ENCODE peak calls at places on chromosomes 11 and 22, in nine cellular contexts. One of them, this sample, is unnamed.
A peak's percentile ranks its signal among the peaks of the same experiment; 100 is the strongest.

GRCh38 chr22:39174498-39175120 is 22.1 kb upstream of the CBX7 start:
- DNase-seq in BJ: peak; percentile 70
- DNase-seq in fibroblast of lung: peak; percentile 87
- DNase-seq in foreskin fibroblast: peak; percentile 89
- DNase-seq in HAP-1: peak; percentile 91
- DNase-seq in body of pancreas: peak; percentile 64
- DNase-seq in transverse colon: peak; percentile 70
- DNase-seq in fibroblast of the aortic adventitia: peak; percentile 69
- DNase-seq in brain microvascular endothelial cell: peak; percentile 91
- DNase-seq in this sample: peak; percentile 84

GRCh38 chr11:72283947-72284346 is 40.0 kb upstream of the PHOX2A start:
- DNase-seq in fibroblast of the aortic adventitia: no peak
- DNase-seq in body of pancreas: no peak
- DNase-seq in HAP-1: no peak
- DNase-seq in brain microvascular endothelial cell: no peak
- DNase-seq in BJ: no peak
- DNase-seq in foreskin fibroblast: no peak
- DNase-seq in fibroblast of lung: no peak
- DNase-seq in transverse colon: no peak
- DNase-seq in this sample: no peak

GRCh38 chr11:120526241-120526640 is 14.7 kb downstream of the GRIK4 start:
- DNase-seq in transverse colon: no peak
- DNase-seq in HAP-1: no peak
- DNase-seq in body of pancreas: no peak
- DNase-seq in fibroblast of lung: no peak
- DNase-seq in brain microvascular endothelial cell: no peak
- DNase-seq in fibroblast of the aortic adventitia: no peak
- DNase-seq in foreskin fibroblast: no peak
- DNase-seq in BJ: no peak
- DNase-seq in this sample: no peak

GRCh38 chr11:117199061-117199915 is at the start of gene TAGLN:
- DNase-seq in transverse colon: peak; percentile 76
- DNase-seq in fibroblast of lung: peak; percentile 90
- DNase-seq in HAP-1: no peak
- DNase-seq in fibroblast of the aortic adventitia: peak; percentile 92
- DNase-seq in body of pancreas: peak; percentile 47
- DNase-seq in brain microvascular endothelial cell: peak; percentile 97
- DNase-seq in foreskin fibroblast: peak; percentile 89
- DNase-seq in BJ: peak; percentile 86
- DNase-seq in this sample: no peak

GRCh38 chr11:116862951-116863350 is 25.5 kb upstream of the APOA1 start:
- DNase-seq in foreskin fibroblast: no peak
- DNase-seq in BJ: no peak
- DNase-seq in transverse colon: no peak
- DNase-seq in brain microvascular endothelial cell: no peak
- DNase-seq in fibroblast of lung: no peak
- DNase-seq in body of pancreas: no peak
- DNase-seq in fibroblast of the aortic adventitia: peak; percentile 60
- DNase-seq in HAP-1: no peak
- DNase-seq in this sample: no peak

GRCh38 chr11:115198301-115198700 is 305.9 kb downstream of the CADM1 start:
- DNase-seq in foreskin fibroblast: no peak
- DNase-seq in BJ: no peak
- DNase-seq in body of pancreas: no peak
- DNase-seq in HAP-1: no peak
- DNase-seq in fibroblast of lung: peak; percentile 41
- DNase-seq in brain microvascular endothelial cell: peak; percentile 46
- DNase-seq in transverse colon: no peak
- DNase-seq in fibroblast of the aortic adventitia: no peak
- DNase-seq in this sample: no peak

GRCh38 chr11:18615628-18616392 is 16.2 kb downstream of the MISFA start:
- DNase-seq in fibroblast of lung: no peak
- DNase-seq in body of pancreas: no peak
- DNase-seq in HAP-1: no peak
- DNase-seq in brain microvascular endothelial cell: no peak
- DNase-seq in fibroblast of the aortic adventitia: no peak
- DNase-seq in transverse colon: no peak
- DNase-seq in BJ: no peak
- DNase-seq in foreskin fibroblast: no peak
- DNase-seq in this sample: no peak

GRCh38 chr11:24161587-24161986 is 335.3 kb upstream of the LUZP2 start:
- DNase-seq in transverse colon: no peak
- DNase-seq in BJ: no peak
- DNase-seq in foreskin fibroblast: no peak
- DNase-seq in body of pancreas: no peak
- DNase-seq in brain microvascular endothelial cell: no peak
- DNase-seq in HAP-1: no peak
- DNase-seq in fibroblast of lung: no peak
- DNase-seq in fibroblast of the aortic adventitia: no peak
- DNase-seq in this sample: no peak

GRCh38 chr22:38724926-38725571 is 19.3 kb downstream of the GTPBP1 start:
- DNase-seq in brain microvascular endothelial cell: peak; percentile 22
- DNase-seq in body of pancreas: no peak
- DNase-seq in foreskin fibroblast: peak; percentile 67
- DNase-seq in transverse colon: no peak
- DNase-seq in HAP-1: peak; percentile 45
- DNase-seq in BJ: no peak
- DNase-seq in fibroblast of lung: peak; percentile 50
- DNase-seq in fibroblast of the aortic adventitia: peak; percentile 36
- DNase-seq in this sample: no peak

GRCh38 chr11:70201876-70202861 is 927 bp upstream of the FADD start:
- DNase-seq in fibroblast of the aortic adventitia: peak; percentile 47
- DNase-seq in HAP-1: no peak
- DNase-seq in BJ: no peak
- DNase-seq in foreskin fibroblast: no peak
- DNase-seq in transverse colon: no peak
- DNase-seq in body of pancreas: no peak
- DNase-seq in fibroblast of lung: peak; percentile 37
- DNase-seq in brain microvascular endothelial cell: no peak
- DNase-seq in this sample: no peak

GRCh38 chr11:11148104-11148509 is 204.9 kb downstream of the CSNK2A3 start:
- DNase-seq in fibroblast of lung: peak; percentile 85
- DNase-seq in body of pancreas: peak; percentile 61
- DNase-seq in BJ: peak; percentile 71
- DNase-seq in transverse colon: peak; percentile 46
- DNase-seq in fibroblast of the aortic adventitia: peak; percentile 95
- DNase-seq in foreskin fibroblast: peak; percentile 49
- DNase-seq in HAP-1: peak; percentile 41
- DNase-seq in brain microvascular endothelial cell: peak; percentile 83
- DNase-seq in this sample: peak; percentile 19

GRCh38 chr11:66291706-66292542 is at the start of gene TMEM151A:
- DNase-seq in brain microvascular endothelial cell: no peak
- DNase-seq in BJ: no peak
- DNase-seq in HAP-1: no peak
- DNase-seq in body of pancreas: peak; percentile 57
- DNase-seq in transverse colon: no peak
- DNase-seq in fibroblast of lung: no peak
- DNase-seq in foreskin fibroblast: no peak
- DNase-seq in fibroblast of the aortic adventitia: no peak
- DNase-seq in this sample: no peak

GRCh38 chr22:48947636-48948035 is 880.0 kb downstream of the BRD1 start:
- DNase-seq in body of pancreas: no peak
- DNase-seq in fibroblast of the aortic adventitia: no peak
- DNase-seq in brain microvascular endothelial cell: no peak
- DNase-seq in foreskin fibroblast: no peak
- DNase-seq in transverse colon: no peak
- DNase-seq in BJ: no peak
- DNase-seq in HAP-1: no peak
- DNase-seq in fibroblast of lung: no peak
- DNase-seq in this sample: no peak

GRCh38 chr11:34313099-34313517 is 44.7 kb downstream of the ABTB2 start:
- DNase-seq in HAP-1: no peak
- DNase-seq in brain microvascular endothelial cell: no peak
- DNase-seq in body of pancreas: no peak
- DNase-seq in BJ: no peak
- DNase-seq in foreskin fibroblast: no peak
- DNase-seq in fibroblast of the aortic adventitia: no peak
- DNase-seq in fibroblast of lung: no peak
- DNase-seq in transverse colon: no peak
- DNase-seq in this sample: no peak

GRCh38 chr22:33325232-33326004 is 267.2 kb upstream of the SYN3 start:
- DNase-seq in HAP-1: no peak
- DNase-seq in brain microvascular endothelial cell: no peak
- DNase-seq in transverse colon: no peak
- DNase-seq in BJ: no peak
- DNase-seq in body of pancreas: no peak
- DNase-seq in fibroblast of the aortic adventitia: no peak
- DNase-seq in foreskin fibroblast: no peak
- DNase-seq in fibroblast of lung: no peak
- DNase-seq in this sample: no peak
- H3K4me3 ChIP-seq in HAP-1: no peak overlapping the region
- H3K4me3 ChIP-seq in brain microvascular endothelial cell: no peak overlapping the region
- H3K4me3 ChIP-seq in transverse colon: no peak overlapping the region
- H3K4me3 ChIP-seq in BJ: no peak overlapping the region
- H3K4me3 ChIP-seq in body of pancreas: no peak overlapping the region
- H3K4me3 ChIP-seq in fibroblast of the aortic adventitia: no peak overlapping the region
- H3K4me3 ChIP-seq in foreskin fibroblast: no peak overlapping the region
- H3K4me3 ChIP-seq in fibroblast of lung: no peak overlapping the region
- H3K4me3 ChIP-seq in this sample: no peak overlapping the region

GRCh38 chr11:123307276-123307675 is 112.2 kb upstream of the CLMP start:
- DNase-seq in foreskin fibroblast: no peak
- DNase-seq in fibroblast of lung: no peak
- DNase-seq in fibroblast of the aortic adventitia: no peak
- DNase-seq in transverse colon: no peak
- DNase-seq in brain microvascular endothelial cell: no peak
- DNase-seq in body of pancreas: no peak
- DNase-seq in HAP-1: no peak
- DNase-seq in BJ: no peak
- DNase-seq in this sample: no peak
- H3K4me3 ChIP-seq in foreskin fibroblast: no peak overlapping the region
- H3K4me3 ChIP-seq in fibroblast of lung: no peak overlapping the region
- H3K4me3 ChIP-seq in fibroblast of the aortic adventitia: no peak overlapping the region
- H3K4me3 ChIP-seq in transverse colon: no peak overlapping the region
- H3K4me3 ChIP-seq in brain microvascular endothelial cell: no peak overlapping the region
- H3K4me3 ChIP-seq in body of pancreas: no peak overlapping the region
- H3K4me3 ChIP-seq in HAP-1: no peak overlapping the region
- H3K4me3 ChIP-seq in BJ: no peak overlapping the region
- H3K4me3 ChIP-seq in this sample: no peak overlapping the region

GRCh38 chr11:73660497-73661034 is 14.2 kb downstream of the PLEKHB1 start:
- DNase-seq in HAP-1: no peak
- DNase-seq in transverse colon: no peak
- DNase-seq in body of pancreas: no peak
- DNase-seq in fibroblast of lung: no peak
- DNase-seq in BJ: no peak
- DNase-seq in foreskin fibroblast: no peak
- DNase-seq in fibroblast of the aortic adventitia: no peak
- DNase-seq in brain microvascular endothelial cell: no peak
- DNase-seq in this sample: no peak
- H3K4me3 ChIP-seq in HAP-1: no peak overlapping the region
- H3K4me3 ChIP-seq in transverse colon: no peak overlapping the region
- H3K4me3 ChIP-seq in body of pancreas: no peak overlapping the region
- H3K4me3 ChIP-seq in fibroblast of lung: peak overlapping the region; percentile 45
- H3K4me3 ChIP-seq in BJ: peak overlapping the region; percentile 40
- H3K4me3 ChIP-seq in foreskin fibroblast: peak overlapping the region; percentile 43
- H3K4me3 ChIP-seq in fibroblast of the aortic adventitia: peak overlapping the region; percentile 56
- H3K4me3 ChIP-seq in brain microvascular endothelial cell: peak overlapping the region; percentile 51
- H3K4me3 ChIP-seq in this sample: peak overlapping the region; percentile 27

DNA sequence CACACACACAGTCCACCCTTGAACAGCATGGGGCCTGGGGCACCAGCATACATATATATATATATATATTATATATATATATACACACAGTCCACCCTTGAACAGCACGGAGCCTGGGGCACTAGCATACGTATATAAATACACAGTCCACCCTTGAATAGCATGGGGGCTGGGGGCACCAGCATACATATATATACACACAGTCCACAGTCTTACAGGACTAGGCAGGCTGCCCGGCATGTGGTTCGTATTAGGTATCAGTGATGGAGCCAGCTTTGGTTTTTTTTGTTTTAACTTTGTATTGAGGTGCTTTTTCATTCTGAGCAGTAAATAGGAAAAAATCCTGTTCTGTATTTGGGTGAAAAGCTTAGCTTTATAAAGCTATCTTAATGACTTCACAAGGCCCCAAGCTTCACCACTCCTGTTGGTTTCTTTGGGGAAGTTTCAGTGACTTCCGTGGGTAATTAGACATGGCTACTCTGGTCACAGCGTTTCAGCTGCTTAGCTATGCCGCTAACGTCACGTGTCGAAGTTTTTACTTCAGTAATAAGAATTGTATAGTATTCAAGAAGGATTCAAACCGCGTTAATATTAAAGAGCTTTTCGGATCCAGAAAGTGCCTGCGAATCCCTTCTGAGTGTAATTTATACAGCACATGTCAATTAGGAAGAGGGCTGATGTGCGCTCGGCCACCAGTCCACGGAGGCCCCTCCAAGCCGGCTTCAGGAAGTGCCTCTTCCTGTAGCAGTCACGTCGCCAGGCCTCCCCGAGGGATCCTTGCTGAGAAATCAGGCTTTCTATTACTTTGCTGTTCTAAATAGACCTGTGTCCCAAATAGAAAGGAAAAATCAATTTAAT is 179.7 kb downstream of the TBC1D22A start:
- DNase-seq in fibroblast of the aortic adventitia: peak; percentile 48
- DNase-seq in brain microvascular endothelial cell: no peak
- DNase-seq in fibroblast of lung: no peak
- DNase-seq in foreskin fibroblast: peak; percentile 57
- DNase-seq in BJ: no peak
- DNase-seq in HAP-1: no peak
- DNase-seq in transverse colon: no peak
- DNase-seq in body of pancreas: no peak
- DNase-seq in this sample: no peak
- H3K4me3 ChIP-seq in fibroblast of the aortic adventitia: no peak overlapping the region
- H3K4me3 ChIP-seq in brain microvascular endothelial cell: no peak overlapping the region
- H3K4me3 ChIP-seq in fibroblast of lung: no peak overlapping the region
- H3K4me3 ChIP-seq in foreskin fibroblast: no peak overlapping the region
- H3K4me3 ChIP-seq in BJ: no peak overlapping the region
- H3K4me3 ChIP-seq in HAP-1: no peak overlapping the region
- H3K4me3 ChIP-seq in transverse colon: no peak overlapping the region
- H3K4me3 ChIP-seq in body of pancreas: no peak overlapping the region
- H3K4me3 ChIP-seq in this sample: no peak overlapping the region

DNA sequence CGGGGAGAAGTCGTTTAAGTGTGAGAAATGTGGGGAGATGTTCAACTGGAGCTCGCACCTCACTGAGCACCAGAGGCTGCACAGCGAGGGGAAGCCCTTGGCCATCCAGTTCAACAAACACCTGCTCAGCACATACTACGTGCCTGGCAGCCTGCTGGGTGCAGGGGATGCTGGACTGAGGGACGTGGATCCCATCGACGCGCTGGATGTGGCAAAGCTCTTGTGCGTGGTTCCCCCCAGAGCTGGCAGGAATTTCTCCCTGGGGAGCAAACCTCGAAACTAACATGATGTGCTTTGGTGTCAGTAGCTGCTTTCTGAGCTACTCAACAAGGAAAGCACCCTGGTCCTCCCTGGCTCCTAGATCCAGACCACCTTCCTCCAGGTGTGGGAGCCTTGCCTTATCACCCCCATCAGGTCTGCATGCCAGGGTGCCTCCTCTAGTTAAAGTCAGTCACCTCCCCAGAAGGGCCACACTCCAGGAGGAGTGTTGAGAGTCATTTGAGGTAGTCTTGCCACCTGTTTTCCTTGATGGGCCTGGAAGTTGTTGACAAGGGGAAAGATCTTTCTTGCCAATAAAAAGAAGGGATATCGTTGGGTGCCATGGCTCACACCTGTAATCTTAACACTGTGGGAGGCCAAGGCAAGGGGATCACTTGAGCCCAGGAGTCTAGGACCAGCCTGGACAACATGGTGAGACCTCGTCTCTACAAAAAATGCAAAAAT is 12.9 kb downstream of the ZNF74 start:
- DNase-seq in fibroblast of the aortic adventitia: no peak
- DNase-seq in BJ: no peak
- DNase-seq in HAP-1: no peak
- DNase-seq in body of pancreas: no peak
- DNase-seq in fibroblast of lung: no peak
- DNase-seq in transverse colon: no peak
- DNase-seq in foreskin fibroblast: no peak
- DNase-seq in brain microvascular endothelial cell: no peak
- DNase-seq in this sample: no peak
- H3K4me3 ChIP-seq in fibroblast of the aortic adventitia: no peak overlapping the region
- H3K4me3 ChIP-seq in BJ: no peak overlapping the region
- H3K4me3 ChIP-seq in HAP-1: no peak overlapping the region
- H3K4me3 ChIP-seq in body of pancreas: no peak overlapping the region
- H3K4me3 ChIP-seq in fibroblast of lung: no peak overlapping the region
- H3K4me3 ChIP-seq in transverse colon: no peak overlapping the region
- H3K4me3 ChIP-seq in foreskin fibroblast: no peak overlapping the region
- H3K4me3 ChIP-seq in brain microvascular endothelial cell: no peak overlapping the region
- H3K4me3 ChIP-seq in this sample: no peak overlapping the region